ENCODE peak calls at places on chromosomes 5 and 9, in five cellular contexts. Q is HT1080; S is kidney tubule cell; I is stimulated activated CD8-positive, alpha-beta memory T cell treated with anti-CD3 and anti-CD28 coated beads, Interleukin-7, amount 100 ng/mL, for 1 hour; B is right atrium auricular region. K is an unnamed sample.

GRCh38 chr9:135066291-135066690 is 21.2 kb upstream of the OLFM1 start:
- DNase-seq in S (no peak), B (no peak), I (no peak), Q (no peak), K (no peak)

GRCh38 chr5:129554134-129554904 is 94.2 kb downstream of the ADAMTS19 start:
- DNase-seq in I (no peak), B (no peak), S (no peak), Q (peak), K (no peak)

GRCh38 chr5:179227578-179228311 is 117.5 kb downstream of the ADAMTS2 start:
- DNase-seq in I (no peak), Q (no peak), S (no peak), B (no peak), K (no peak)

GRCh38 chr9:124079176-124079925 is 67.8 kb downstream of the LHX2 start:
- DNase-seq in B (peak), Q (peak), S (peak), I (no peak), K (peak)

GRCh38 chr9:113701741-113702422 is 174.2 kb upstream of the ZNF618 start:
- DNase-seq in I (no peak), B (no peak), Q (no peak), S (no peak), K (no peak)

GRCh38 chr5:123785160-123786001 is 273.4 kb downstream of the CSNK1G3 start:
- DNase-seq in B (no peak), I (no peak), S (peak), Q (no peak), K (peak)

GRCh38 chr5:178434016-178434761 is 156.0 kb downstream of the COL23A1 start:
- DNase-seq in S (no peak), B (peak), I (no peak), Q (no peak), K (no peak)

GRCh38 chr5:447501-447900 is 4.5 kb downstream of the EXOC3 start:
- DNase-seq in S (no peak), B (no peak), I (no peak), Q (no peak), K (no peak)

GRCh38 chr9:112867275-112867991 is 23.2 kb downstream of the SLC46A2 start:
- DNase-seq in I (no peak), B (no peak), S (peak), Q (peak), K (peak)

GRCh38 chr5:151002250-151002649 is 18.1 kb upstream of the GPX3 start:
- DNase-seq in B (peak), Q (peak), I (no peak), S (peak), K (peak)

GRCh38 chr9:121929893-121930875 is 162.9 kb downstream of the TTLL11 start:
- DNase-seq in I (no peak), S (no peak), Q (no peak), B (no peak), K (no peak)

GRCh38 chr5:40022057-40022456 is 597.3 kb upstream of the DAB2 start:
- DNase-seq in I (no peak), Q (no peak), S (no peak), B (no peak), K (no peak)

GRCh38 chr5:59090323-59090722 is 507.4 kb downstream of the RAB3C start:
- DNase-seq in S (no peak), B (no peak), Q (no peak), I (no peak), K (no peak)

GRCh38 chr5:147417133-147417813 is 92.6 kb downstream of the DPYSL3 start:
- DNase-seq in S (peak), B (peak), Q (no peak), I (no peak), K (peak)

GRCh38 chr5:83745821-83746220 is 25.2 kb upstream of the HAPLN1 start:
- DNase-seq in I (no peak), Q (no peak), S (no peak), B (no peak), K (no peak)

GRCh38 chr9:5529683-5530221 is 19.4 kb downstream of the PDCD1LG2 start:
- DNase-seq in Q (peak), I (no peak), S (peak), B (no peak), K (peak)

GRCh38 chr9:120676767-120677402 is 37.4 kb downstream of the MEGF9 start:
- DNase-seq in B (no peak), Q (no peak), I (no peak), S (no peak), K (no peak)

GRCh38 chr5:40757400-40757799 is 1.6 kb upstream of the TTC33 start:
- DNase-seq in Q (no peak), B (no peak), S (no peak), I (no peak), K (no peak)

GRCh38 chr9:16425572-16425971 is 444.9 kb downstream of the BNC2 start:
- DNase-seq in I (no peak), Q (peak), S (peak), B (no peak), K (peak)

GRCh38 chr9:34907044-34907443 is 51.0 kb upstream of the PHF24 start:
- DNase-seq in Q (no peak), I (no peak), B (no peak), S (no peak), K (no peak)

GRCh38 chr9:83538172-83538889 is at the start of gene FRMD3:
- DNase-seq in B (peak), S (peak), I (no peak), Q (peak), K (peak)

GRCh38 chr5:93805616-93806393 is 64.4 kb upstream of the POU5F2 start:
- DNase-seq in B (no peak), Q (no peak), S (no peak), I (no peak), K (no peak)

GRCh38 chr5:160023883-160024635 is 15.1 kb downstream of the TTC1 start:
- DNase-seq in Q (no peak), S (no peak), B (no peak), I (no peak), K (no peak)

GRCh38 chr5:60945760-60946253 is 802 bp downstream of the NDUFAF2 start:
- DNase-seq in Q (peak), I (no peak), S (peak), B (no peak), K (peak)

GRCh38 chr5:171570244-171570819 is 150.9 kb downstream of the FGF18 start:
- DNase-seq in B (no peak), S (no peak), I (no peak), Q (no peak), K (no peak)

GRCh38 chr9:115651456-115651855 is 502.1 kb upstream of the PAPPA start:
- DNase-seq in Q (no peak), B (no peak), I (no peak), S (peak), K (no peak)

GRCh38 chr5:126624534-126624933 is 23.8 kb downstream of the PHAX start:
- DNase-seq in I (no peak), S (peak), B (no peak), Q (peak), K (peak)

GRCh38 chr5:140840978-140841962 is at the start of gene PCDHA8:
- DNase-seq in I (no peak), S (peak), B (no peak), Q (no peak), K (peak)

GRCh38 chr9:93058357-93059096 is at the start of gene SUSD3:
- DNase-seq in S (peak), Q (no peak), B (no peak), I (peak), K (peak)

GRCh38 chr5:168654225-168654624 is 75.1 kb upstream of the PANK3 start:
- DNase-seq in S (no peak), B (no peak), Q (no peak), I (no peak), K (no peak)

GRCh38 chr5:58490397-58491072 is 700 bp upstream of the GAPT start:
- DNase-seq in Q (no peak), I (no peak), B (no peak), S (no peak), K (no peak)

GRCh38 chr9:764105-764524 is 77.4 kb upstream of the DMRT1 start:
- DNase-seq in S (peak), B (peak), Q (peak), I (no peak), K (peak)

GRCh38 chr9:101673642-101674041 is 64.8 kb downstream of the GRIN3A start:
- DNase-seq in S (no peak), B (no peak), I (no peak), Q (no peak), K (no peak)

GRCh38 chr5:172904643-172905345 is 54.4 kb upstream of the RPL26L1 start:
- DNase-seq in Q (no peak), I (no peak), B (peak), S (peak), K (peak)

GRCh38 chr9:114844766-114845165 is 38.9 kb upstream of the TNFSF15 start:
- DNase-seq in B (no peak), I (no peak), Q (no peak), S (no peak), K (no peak)

K was measured in PC-3.